ENCODE peak calls at places on chromosomes 4 and X, in nine cellular contexts. U, A, Z, K, F, Y, G, Q and V are unnamed samples.

GRCh38 chrX:1417921-1418875 is 26.3 kb upstream of the SLC25A6 start:
- DNase-seq in U (no peak), Q (no peak), A (peak; percentile 78), G (peak; percentile 38), F (no peak), Z (no peak), K (no peak), Y (no peak), V (no peak)

GRCh38 chr4:186144596-186145569 is 40.4 kb downstream of the FAM149A start:
- DNase-seq in G (peak; percentile 84), F (peak; percentile 52), A (peak; percentile 89), Y (no peak), U (no peak), K (peak; percentile 75), Q (peak; percentile 83), Z (no peak), V (peak; percentile 53)

GRCh38 chrX:74506310-74507115 is 85.2 kb downstream of the SLC16A2 start:
- DNase-seq in A (no peak), Z (no peak), K (no peak), G (no peak), Q (no peak), F (no peak), U (no peak), Y (peak; percentile 5), V (no peak)

GRCh38 chr4:7212921-7213320 is 20.6 kb downstream of the SORCS2 start:
- DNase-seq in Z (no peak), U (no peak), K (no peak), F (no peak), A (no peak), Y (no peak), G (no peak), Q (no peak), V (no peak)

GRCh38 chrX:110442631-110443030 is 84.0 kb downstream of the RTL9 start:
- DNase-seq in Z (no peak), K (peak; percentile 19), Y (no peak), U (no peak), G (no peak), A (no peak), Q (peak; percentile 45), F (no peak), V (no peak)

GRCh38 chrX:9102956-9103355 is 69.0 kb upstream of the FAM9B start:
- DNase-seq in F (no peak), Y (no peak), A (no peak), Z (no peak), K (no peak), U (no peak), Q (no peak), G (no peak), V (no peak)

GRCh38 chr4:95549246-95550138 is 719 bp upstream of the UNC5C start:
- DNase-seq in Q (no peak), G (no peak), K (peak; percentile 49), U (no peak), F (peak; percentile 60), Y (no peak), Z (no peak), A (peak; percentile 90), V (peak; percentile 82)

GRCh38 chr4:139528377-139529005 is 27.5 kb downstream of the SETD7 start:
- DNase-seq in U (no peak), G (no peak), K (peak; percentile 94), Q (no peak), F (no peak), Z (peak; percentile 68), Y (no peak), A (peak; percentile 87), V (no peak)

GRCh38 chr4:136864580-136865185 is 667.6 kb downstream of the PCDH18 start:
- DNase-seq in Z (peak; percentile 56), Y (no peak), U (peak; percentile 2), Q (peak; percentile 62), F (peak; percentile 84), A (no peak), K (peak; percentile 36), G (no peak), V (peak; percentile 84)

GRCh38 chr4:2977116-2978097 is 14.0 kb downstream of the GRK4 start:
- DNase-seq in G (no peak), Q (peak; percentile 40), Z (no peak), U (no peak), A (no peak), Y (no peak), K (peak; percentile 48), F (peak; percentile 71), V (no peak)

GRCh38 chr4:118755438-118756226 is 70.4 kb downstream of the METTL14 start:
- DNase-seq in F (no peak), Z (no peak), G (no peak), Y (no peak), U (no peak), Q (no peak), A (no peak), K (no peak), V (no peak)

GRCh38 chrX:12452268-12452667 is 314.0 kb downstream of the FRMPD4 start:
- DNase-seq in F (no peak), U (no peak), Z (no peak), G (no peak), A (no peak), K (no peak), Q (no peak), Y (no peak), V (no peak)

GRCh38 chr4:145868637-145869409 is 69.8 kb downstream of the ZNF827 start:
- DNase-seq in F (no peak), U (no peak), K (no peak), G (no peak), Q (no peak), Z (peak; percentile 6), A (no peak), Y (no peak), V (no peak)

GRCh38 chrX:259692-260355 is 21.4 kb upstream of the PLCXD1 start:
- DNase-seq in Z (no peak), K (no peak), Y (no peak), A (peak; percentile 40), G (peak; percentile 38), F (no peak), Q (no peak), U (no peak), V (no peak)

GRCh38 chr4:139622856-139623255 is 42.8 kb upstream of the MGST2 start:
- DNase-seq in Y (no peak), U (no peak), Z (no peak), A (no peak), K (no peak), F (no peak), Q (no peak), G (no peak), V (no peak)

GRCh38 chr4:152259866-152260265 is 276.0 kb downstream of the FBXW7 start:
- DNase-seq in G (no peak), Y (no peak), F (no peak), Q (no peak), K (peak; percentile 37), A (no peak), U (no peak), Z (peak; percentile 82), V (no peak)

GRCh38 chrX:37454537-37455285 is 105.5 kb downstream of the PRRG1 start:
- DNase-seq in F (no peak), Y (no peak), A (no peak), Z (peak; percentile 50), Q (no peak), K (peak; percentile 9), G (no peak), U (no peak), V (no peak)

GRCh38 chr4:72555377-72555831 is 13.6 kb downstream of the ADAMTS3 start:
- DNase-seq in K (no peak), F (no peak), U (no peak), Q (no peak), Z (no peak), Y (no peak), G (no peak), A (no peak), V (no peak)

GRCh38 chrX:26511621-26512363 is 295.8 kb downstream of the MAGEB5 start:
- DNase-seq in G (no peak), Q (no peak), U (no peak), K (no peak), A (no peak), Z (no peak), F (peak; percentile 1), Y (no peak), V (no peak)

GRCh38 chrX:153459976-153460375 is 10.4 kb downstream of the HAUS7 start:
- DNase-seq in Y (no peak), Q (no peak), Z (peak; percentile 44), K (peak; percentile 60), G (no peak), F (no peak), A (no peak), U (no peak), V (no peak)

GRCh38 chr4:78776031-78776728 is at the start of gene BMP2K:
- DNase-seq in U (peak; percentile 69), K (peak; percentile 95), F (peak; percentile 78), Y (peak; percentile 86), Z (no peak), A (peak; percentile 94), Q (peak; percentile 89), G (peak; percentile 87), V (peak; percentile 88)

GRCh38 chrX:154307207-154307606 is 11.6 kb downstream of the TKTL1 start:
- DNase-seq in A (no peak), Q (no peak), Z (no peak), U (no peak), G (no peak), K (no peak), Y (no peak), F (peak; percentile 4), V (no peak)

GRCh38 chr4:112536123-112536522 is 20.1 kb upstream of the NEUROG2 start:
- DNase-seq in F (no peak), K (no peak), Z (no peak), U (no peak), Y (no peak), Q (no peak), A (no peak), G (no peak), V (no peak)

GRCh38 chr4:185799442-185799841 is 12.6 kb downstream of the SORBS2 start:
- DNase-seq in Q (no peak), Y (no peak), K (no peak), F (no peak), U (no peak), G (no peak), Z (no peak), A (no peak), V (no peak)

GRCh38 chr4:159062381-159062780 is 40.5 kb upstream of the RAPGEF2 start:
- DNase-seq in K (no peak), Y (no peak), Q (no peak), A (no peak), F (no peak), U (no peak), Z (no peak), G (no peak), V (no peak)

GRCh38 chr4:1982124-1983052 is 26.4 kb downstream of the NELFA start:
- DNase-seq in K (no peak), A (peak; percentile 66), F (no peak), Q (no peak), U (no peak), Z (no peak), Y (no peak), G (no peak), V (no peak)

GRCh38 chr4:156723951-156724668 is 247.5 kb downstream of the PDGFC start:
- DNase-seq in Y (no peak), Q (no peak), A (peak; percentile 60), U (no peak), Z (no peak), F (no peak), K (no peak), G (peak; percentile 45), V (no peak)

GRCh38 chrX:10015711-10016515 is 48.8 kb downstream of the CLDN34 start:
- DNase-seq in Q (no peak), G (peak; percentile 45), K (no peak), A (peak; percentile 82), F (no peak), Y (peak; percentile 35), U (no peak), Z (no peak), V (peak; percentile 18)

GRCh38 chrX:70664726-70665125 is 220.1 kb downstream of the DLG3 start:
- DNase-seq in Q (no peak), Z (no peak), G (no peak), U (no peak), Y (no peak), K (peak; percentile 14), A (no peak), F (peak; percentile 16), V (peak; percentile 9)

GRCh38 chr4:3389879-3390840 is 51.6 kb upstream of the HGFAC start:
- DNase-seq in Y (no peak), F (no peak), U (no peak), A (peak; percentile 79), G (no peak), K (no peak), Q (no peak), Z (no peak), V (no peak)

GRCh38 chr4:8291036-8291682 is 21.6 kb downstream of the HTRA3 start:
- DNase-seq in G (no peak), Z (no peak), Y (no peak), A (peak; percentile 69), F (no peak), U (no peak), Q (peak; percentile 7), K (no peak), V (no peak)